ENCODE peak calls at places on chromosomes 16 and 17, in five cellular contexts. L is SK-N-SH, F is neural crest cell, S is dorsolateral prefrontal cortex, W is ovary. R is an unnamed sample.

GRCh38 chr17:10171581-10171981 is 26.8 kb downstream of the GAS7 start:
- DNase-seq in L (no peak), F (no peak), S (no peak), W (no peak), R (no peak)

GRCh38 chr16:27748868-27749546 is 199.1 kb downstream of the KATNIP start:
- DNase-seq in L (no peak), F (no peak), S (no peak), W (no peak), R (peak; percentile 75)

GRCh38 chr17:80955673-80956306 is 35.9 kb upstream of the CHMP6 start:
- DNase-seq in L (no peak), F (no peak), S (peak; percentile 9), W (peak; percentile 17), R (no peak)

GRCh38 chr17:64081802-64082799 is 47.8 kb downstream of the ERN1 start:
- DNase-seq in L (peak; percentile 76), F (no peak), S (no peak), W (no peak), R (peak; percentile 87)

GRCh38 chr17:59310263-59310920 is 21.1 kb upstream of the YPEL2 start:
- DNase-seq in L (no peak), F (no peak), S (no peak), W (no peak), R (no peak)

GRCh38 chr17:18185832-18186231 is 2.2 kb downstream of the ALKBH5 start:
- DNase-seq in L (no peak), F (no peak), S (no peak), W (no peak), R (no peak)

GRCh38 chr16:56898847-56899246 is 33.1 kb upstream of the HERPUD1 start:
- DNase-seq in L (no peak), F (no peak), S (no peak), W (no peak), R (no peak)

GRCh38 chr16:64542152-64542551 is 579.7 kb downstream of the CDH11 start:
- DNase-seq in L (no peak), F (no peak), S (no peak), W (no peak), R (no peak)

GRCh38 chr17:37446027-37446426 is 39.3 kb downstream of the TADA2A start:
- DNase-seq in L (no peak), F (no peak), S (no peak), W (no peak), R (peak; percentile 63)

GRCh38 chr16:25896412-25896811 is 204.7 kb downstream of the HS3ST4 start:
- DNase-seq in L (no peak), F (no peak), S (no peak), W (no peak), R (no peak)

GRCh38 chr17:40307001-40307690 is 1.8 kb upstream of the RARA start:
- DNase-seq in L (peak; percentile 70), F (no peak), S (no peak), W (no peak), R (no peak)

GRCh38 chr16:19415461-19415860 is 2.2 kb upstream of the TMC5 start:
- DNase-seq in L (no peak), F (no peak), S (no peak), W (no peak), R (peak; percentile 80)

GRCh38 chr16:67504190-67505021 is 21.1 kb upstream of the AGRP start:
- DNase-seq in L (no peak), F (no peak), S (no peak), W (no peak), R (no peak)

GRCh38 chr16:87409153-87409552 is 17.0 kb downstream of the MAP1LC3B start:
- DNase-seq in L (no peak), F (no peak), S (peak; percentile 5), W (peak; percentile 12), R (no peak)

GRCh38 chr17:64399767-64400156 is 9.1 kb upstream of the PECAM1 start:
- DNase-seq in L (no peak), F (no peak), S (no peak), W (no peak), R (no peak)

GRCh38 chr16:65975049-65975708 is 391.3 kb upstream of the CDH5 start:
- DNase-seq in L (no peak), F (no peak), S (no peak), W (no peak), R (peak; percentile 72)

GRCh38 chr16:9597967-9598730 is 506.7 kb downstream of the HAPSTR1 start:
- DNase-seq in L (no peak), F (no peak), S (no peak), W (no peak), R (no peak)

GRCh38 chr17:79721993-79722671 is 8.6 kb upstream of the ENPP7 start:
- DNase-seq in L (peak; percentile 79), F (no peak), S (no peak), W (no peak), R (peak; percentile 32)

GRCh38 chr17:18141210-18141803 is 32.8 kb downstream of the MYO15A start:
- DNase-seq in L (peak; percentile 72), F (peak; percentile 52), S (no peak), W (no peak), R (peak; percentile 71)

GRCh38 chr16:14056970-14057369 is 14.1 kb upstream of the MRTFB start:
- DNase-seq in L (no peak), F (no peak), S (no peak), W (no peak), R (no peak)

GRCh38 chr17:45975640-45976295 is 23.3 kb upstream of the STH start:
- DNase-seq in L (no peak), F (no peak), S (no peak), W (no peak), R (no peak)

GRCh38 chr17:234163-235047 is 53.0 kb upstream of the DOC2B start:
- DNase-seq in L (no peak), F (no peak), S (no peak), W (peak; percentile 29), R (no peak)

GRCh38 chr17:60577147-60577925 is 22.7 kb upstream of the PPM1D start:
- DNase-seq in L (peak; percentile 33), F (no peak), S (no peak), W (no peak), R (peak; percentile 11)

GRCh38 chr17:38886643-38887010 is 16.8 kb downstream of the LASP1 start:
- DNase-seq in L (no peak), F (no peak), S (no peak), W (no peak), R (no peak)

GRCh38 chr17:38888842-38889241 is 19.0 kb downstream of the LASP1 start:
- DNase-seq in L (no peak), F (no peak), S (no peak), W (no peak), R (no peak)

GRCh38 chr17:38883592-38884526 is 14.0 kb downstream of the LASP1 start:
- DNase-seq in L (no peak), F (peak; percentile 44), S (no peak), W (no peak), R (no peak)

GRCh38 chr17:38885044-38885727 is 15.3 kb downstream of the LASP1 start:
- DNase-seq in L (no peak), F (no peak), S (no peak), W (no peak), R (no peak)

DNA sequence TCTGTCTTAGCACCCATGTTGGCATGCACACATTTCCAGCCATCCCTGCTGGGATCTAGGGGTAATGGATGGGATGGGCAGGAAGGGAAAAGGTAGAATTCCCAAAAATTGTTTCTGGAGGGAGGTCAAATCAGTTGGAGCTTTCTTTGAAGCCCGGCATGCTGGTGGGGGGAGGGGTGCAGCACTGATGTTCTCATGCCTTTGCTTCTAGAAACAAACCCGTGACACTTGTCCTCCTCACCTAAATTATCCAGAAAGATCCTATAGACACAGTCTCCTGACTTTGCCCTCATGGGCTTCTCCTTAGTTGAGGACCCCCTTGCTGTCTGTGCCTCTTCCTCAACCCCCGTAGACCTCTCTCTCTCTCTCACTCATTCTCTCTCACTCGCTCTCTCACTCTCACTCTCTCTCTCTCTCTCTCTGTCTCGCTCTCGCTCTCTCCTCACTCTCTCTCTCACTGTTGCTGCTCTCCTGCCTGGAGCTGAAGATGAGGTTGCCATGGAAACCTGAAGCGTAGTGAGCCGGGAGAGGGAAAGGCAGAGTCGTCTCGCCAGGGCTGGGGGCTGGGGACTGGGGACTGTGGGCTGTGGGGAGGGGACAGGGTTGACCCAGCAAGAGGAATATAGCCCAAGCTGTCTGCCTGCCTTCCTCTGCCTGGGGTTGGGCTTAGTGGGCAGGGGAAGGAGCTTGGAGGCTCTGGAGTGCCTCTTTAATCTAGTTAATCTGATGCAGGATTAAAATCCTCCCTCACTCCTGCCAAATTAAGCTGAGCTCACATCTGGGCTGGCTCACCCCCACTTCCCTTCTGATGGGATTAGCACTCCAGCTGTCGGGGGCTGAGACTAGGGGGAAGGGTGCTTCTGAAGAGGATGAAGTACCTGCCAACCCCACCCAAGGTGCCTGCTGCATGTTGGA is 16.1 kb downstream of the LASP1 start:
- DNase-seq in L (peak; percentile 75), F (peak; percentile 56), S (no peak), W (no peak), R (no peak)
- TF ChIP-seq CTCF in L (no peak), F (no peak), S (no peak), W (no peak), R (no peak)

GRCh38 chr17:42325026-42325425 is 36.7 kb downstream of the STAT5A start:
- DNase-seq in L (no peak), F (no peak), S (no peak), W (no peak), R (peak; percentile 92)
- TF ChIP-seq CTCF in L (no peak), F (no peak), S (no peak), W (no peak), R (no peak)

DNA sequence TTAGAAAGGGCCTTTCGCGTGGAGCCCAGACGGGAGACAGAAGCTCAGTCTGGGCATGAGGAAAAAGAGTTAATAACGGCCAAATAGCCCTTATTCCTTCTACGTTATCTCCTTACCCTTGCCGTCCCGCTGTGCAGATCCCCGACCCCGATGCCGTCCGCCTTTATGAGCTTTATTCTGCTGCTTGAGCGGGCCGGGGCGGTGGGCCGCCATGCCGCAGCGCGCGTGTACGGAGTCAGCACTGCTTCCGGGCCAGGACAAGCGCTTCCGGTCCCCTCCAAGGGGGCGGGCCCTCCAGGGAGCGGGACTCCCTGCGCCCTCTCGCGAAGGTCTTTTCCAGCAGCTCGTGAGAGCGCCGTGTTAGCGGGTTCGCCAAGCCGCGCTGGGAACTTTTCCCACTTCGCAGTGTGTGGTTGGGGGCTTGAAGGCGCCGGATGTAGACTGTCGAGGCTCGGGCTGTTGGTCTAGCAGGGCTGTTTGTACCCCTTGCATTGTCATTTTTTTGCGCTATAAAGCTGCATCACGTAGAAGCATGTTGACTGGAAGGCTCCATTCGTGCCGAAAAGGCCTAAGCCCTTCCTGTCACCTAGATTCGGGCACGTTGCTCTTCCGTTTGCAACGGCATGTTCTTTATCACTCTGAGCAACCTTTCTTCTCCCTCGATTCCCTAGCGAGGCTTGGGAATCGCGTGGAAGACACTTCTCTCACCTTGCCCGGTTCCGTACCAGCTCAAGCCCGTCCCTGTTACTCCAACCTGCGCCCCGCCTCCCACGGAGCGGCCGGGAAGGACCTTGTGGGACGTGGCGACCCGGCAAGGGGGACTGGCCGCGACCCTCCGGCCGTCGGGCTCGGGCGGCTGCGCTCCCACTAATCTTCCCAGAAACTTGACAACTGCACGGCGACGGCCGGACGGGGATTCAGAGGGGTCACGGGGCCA is at the start of gene TSR1:
- DNase-seq in L (peak; percentile 97), F (peak; percentile 83), S (peak; percentile 93), W (peak; percentile 93), R (peak; percentile 93)
- TF ChIP-seq CTCF in L (peak; percentile 27), F (no peak), S (peak; percentile 48), W (no peak), R (no peak)

DNA sequence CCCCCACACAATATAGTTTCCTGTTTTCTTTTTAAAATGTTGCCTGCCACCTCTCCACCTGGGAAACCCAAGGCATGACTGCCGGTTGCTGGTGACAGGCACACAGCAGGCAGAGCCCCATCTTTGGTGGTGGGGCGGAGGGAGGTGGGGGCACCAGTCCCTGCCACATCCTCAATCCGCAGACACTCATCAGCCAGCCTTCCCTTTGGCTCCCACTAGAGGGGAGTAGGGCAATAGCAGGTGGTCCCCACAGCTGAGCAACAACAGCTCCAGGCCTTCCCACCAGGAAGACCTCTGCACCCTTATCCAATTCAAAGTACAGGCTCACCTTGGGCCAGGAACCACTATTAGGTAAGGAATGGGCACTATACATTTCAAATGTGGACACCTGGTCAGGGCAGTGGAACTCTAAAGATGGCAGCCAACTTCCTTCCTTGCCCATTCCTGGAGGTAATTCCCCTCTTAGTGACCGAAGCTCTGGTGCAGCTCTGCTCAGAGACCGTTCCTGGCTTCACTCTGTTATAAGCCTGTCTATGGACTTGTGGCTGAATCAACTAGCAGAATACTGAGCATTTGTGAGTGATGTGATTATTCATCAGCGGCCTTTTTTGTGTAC is 13.9 kb downstream of the RECQL5 start:
- DNase-seq in L (peak; percentile 85), F (peak; percentile 50), S (no peak), W (peak; percentile 36), R (peak; percentile 38)
- TF ChIP-seq CTCF in L (peak; percentile 87), F (peak; percentile 76), S (peak; percentile 64), W (no peak), R (peak; percentile 54)